ENCODE peak calls at places on chromosomes 4 and X, in five cellular contexts. One of them, this sample, is unnamed.

GRCh38 chr4:169295822-169296221 is 25.1 kb upstream of the SH3RF1 start:
- DNase-seq in activated CD8-positive, alpha-beta memory T cell treated with anti-CD3 and anti-CD28 coated beads for 48 hours: no peak
- DNase-seq in fibroblast of lung: no peak
- DNase-seq in NCI-H2029 treated with DMSO at 0.1 percent for 48 hours: no peak
- DNase-seq in occipital lobe: no peak
- DNase-seq in this sample: peak

GRCh38 chr4:156898373-156899117 is 73.1 kb downstream of the PDGFC start:
- DNase-seq in activated CD8-positive, alpha-beta memory T cell treated with anti-CD3 and anti-CD28 coated beads for 48 hours: no peak
- DNase-seq in fibroblast of lung: peak
- DNase-seq in NCI-H2029 treated with DMSO at 0.1 percent for 48 hours: no peak
- DNase-seq in occipital lobe: no peak
- DNase-seq in this sample: no peak

GRCh38 chr4:184983660-184984356 is 34.5 kb upstream of the HELT start:
- DNase-seq in activated CD8-positive, alpha-beta memory T cell treated with anti-CD3 and anti-CD28 coated beads for 48 hours: no peak
- DNase-seq in fibroblast of lung: peak
- DNase-seq in NCI-H2029 treated with DMSO at 0.1 percent for 48 hours: peak
- DNase-seq in occipital lobe: peak
- DNase-seq in this sample: peak

GRCh38 chr4:16889945-16890344 is 8.5 kb downstream of the LDB2 start:
- DNase-seq in activated CD8-positive, alpha-beta memory T cell treated with anti-CD3 and anti-CD28 coated beads for 48 hours: no peak
- DNase-seq in fibroblast of lung: no peak
- DNase-seq in NCI-H2029 treated with DMSO at 0.1 percent for 48 hours: no peak
- DNase-seq in occipital lobe: no peak
- DNase-seq in this sample: no peak

GRCh38 chr4:16838226-16838875 is 60.1 kb downstream of the LDB2 start:
- DNase-seq in activated CD8-positive, alpha-beta memory T cell treated with anti-CD3 and anti-CD28 coated beads for 48 hours: no peak
- DNase-seq in fibroblast of lung: peak
- DNase-seq in NCI-H2029 treated with DMSO at 0.1 percent for 48 hours: no peak
- DNase-seq in occipital lobe: no peak
- DNase-seq in this sample: no peak

GRCh38 chrX:19592952-19593351 is 77.6 kb upstream of the MAP3K15 start:
- DNase-seq in activated CD8-positive, alpha-beta memory T cell treated with anti-CD3 and anti-CD28 coated beads for 48 hours: no peak
- DNase-seq in fibroblast of lung: no peak
- DNase-seq in NCI-H2029 treated with DMSO at 0.1 percent for 48 hours: no peak
- DNase-seq in occipital lobe: no peak
- DNase-seq in this sample: no peak

GRCh38 chrX:133254666-133255065 is 36.5 kb upstream of the TFDP3 start:
- DNase-seq in activated CD8-positive, alpha-beta memory T cell treated with anti-CD3 and anti-CD28 coated beads for 48 hours: no peak
- DNase-seq in fibroblast of lung: no peak
- DNase-seq in NCI-H2029 treated with DMSO at 0.1 percent for 48 hours: no peak
- DNase-seq in occipital lobe: no peak
- DNase-seq in this sample: no peak

GRCh38 chr4:86976801-86977485 is 42.1 kb downstream of the AFF1 start:
- DNase-seq in activated CD8-positive, alpha-beta memory T cell treated with anti-CD3 and anti-CD28 coated beads for 48 hours: no peak
- DNase-seq in fibroblast of lung: no peak
- DNase-seq in NCI-H2029 treated with DMSO at 0.1 percent for 48 hours: no peak
- DNase-seq in occipital lobe: no peak
- DNase-seq in this sample: no peak

GRCh38 chrX:155747520-155747919 is 133.6 kb upstream of the VAMP7 start:
- DNase-seq in activated CD8-positive, alpha-beta memory T cell treated with anti-CD3 and anti-CD28 coated beads for 48 hours: no peak
- DNase-seq in fibroblast of lung: no peak
- DNase-seq in NCI-H2029 treated with DMSO at 0.1 percent for 48 hours: peak
- DNase-seq in occipital lobe: no peak
- DNase-seq in this sample: no peak

GRCh38 chrX:23742174-23742692 is 843 bp downstream of the ACOT9 start:
- DNase-seq in activated CD8-positive, alpha-beta memory T cell treated with anti-CD3 and anti-CD28 coated beads for 48 hours: no peak
- DNase-seq in fibroblast of lung: peak
- DNase-seq in NCI-H2029 treated with DMSO at 0.1 percent for 48 hours: no peak
- DNase-seq in occipital lobe: no peak
- DNase-seq in this sample: peak

GRCh38 chrX:154596290-154596929 is 11.5 kb downstream of the CTAG1A start:
- DNase-seq in activated CD8-positive, alpha-beta memory T cell treated with anti-CD3 and anti-CD28 coated beads for 48 hours: no peak
- DNase-seq in fibroblast of lung: no peak
- DNase-seq in NCI-H2029 treated with DMSO at 0.1 percent for 48 hours: no peak
- DNase-seq in occipital lobe: no peak
- DNase-seq in this sample: no peak

GRCh38 chr4:173685761-173686260 is 155.8 kb upstream of the HAND2 start:
- DNase-seq in activated CD8-positive, alpha-beta memory T cell treated with anti-CD3 and anti-CD28 coated beads for 48 hours: no peak
- DNase-seq in fibroblast of lung: no peak
- DNase-seq in NCI-H2029 treated with DMSO at 0.1 percent for 48 hours: no peak
- DNase-seq in occipital lobe: no peak
- DNase-seq in this sample: no peak

GRCh38 chr4:79638735-79639134 is 230.7 kb upstream of the GK2 start:
- DNase-seq in activated CD8-positive, alpha-beta memory T cell treated with anti-CD3 and anti-CD28 coated beads for 48 hours: no peak
- DNase-seq in fibroblast of lung: no peak
- DNase-seq in NCI-H2029 treated with DMSO at 0.1 percent for 48 hours: no peak
- DNase-seq in occipital lobe: no peak
- DNase-seq in this sample: no peak

GRCh38 chr4:166078956-166079355 is 205.9 kb downstream of the TLL1 start:
- DNase-seq in activated CD8-positive, alpha-beta memory T cell treated with anti-CD3 and anti-CD28 coated beads for 48 hours: no peak
- DNase-seq in fibroblast of lung: no peak
- DNase-seq in NCI-H2029 treated with DMSO at 0.1 percent for 48 hours: no peak
- DNase-seq in occipital lobe: no peak
- DNase-seq in this sample: no peak

GRCh38 chrX:134206221-134206620 is 30.8 kb upstream of the CCDC160 start:
- DNase-seq in activated CD8-positive, alpha-beta memory T cell treated with anti-CD3 and anti-CD28 coated beads for 48 hours: no peak
- DNase-seq in fibroblast of lung: no peak
- DNase-seq in NCI-H2029 treated with DMSO at 0.1 percent for 48 hours: no peak
- DNase-seq in occipital lobe: no peak
- DNase-seq in this sample: no peak

GRCh38 chr4:128675083-128675482 is 134.4 kb upstream of the JADE1 start:
- DNase-seq in activated CD8-positive, alpha-beta memory T cell treated with anti-CD3 and anti-CD28 coated beads for 48 hours: no peak
- DNase-seq in fibroblast of lung: no peak
- DNase-seq in NCI-H2029 treated with DMSO at 0.1 percent for 48 hours: no peak
- DNase-seq in occipital lobe: no peak
- DNase-seq in this sample: peak

GRCh38 chr4:47213971-47214370 is 182.6 kb downstream of the GABRB1 start:
- DNase-seq in activated CD8-positive, alpha-beta memory T cell treated with anti-CD3 and anti-CD28 coated beads for 48 hours: no peak
- DNase-seq in fibroblast of lung: peak
- DNase-seq in NCI-H2029 treated with DMSO at 0.1 percent for 48 hours: no peak
- DNase-seq in occipital lobe: no peak
- DNase-seq in this sample: no peak

GRCh38 chr4:78002260-78002659 is 54.9 kb upstream of the FRAS1 start:
- DNase-seq in activated CD8-positive, alpha-beta memory T cell treated with anti-CD3 and anti-CD28 coated beads for 48 hours: no peak
- DNase-seq in fibroblast of lung: no peak
- DNase-seq in NCI-H2029 treated with DMSO at 0.1 percent for 48 hours: no peak
- DNase-seq in occipital lobe: no peak
- DNase-seq in this sample: no peak

GRCh38 chr4:3702551-3703221 is 63.5 kb upstream of the ADRA2C start:
- DNase-seq in activated CD8-positive, alpha-beta memory T cell treated with anti-CD3 and anti-CD28 coated beads for 48 hours: no peak
- DNase-seq in fibroblast of lung: no peak
- DNase-seq in NCI-H2029 treated with DMSO at 0.1 percent for 48 hours: no peak
- DNase-seq in occipital lobe: no peak
- DNase-seq in this sample: no peak

GRCh38 chrX:98795636-98796035 is 1614.4 kb downstream of the PCDH19 start:
- DNase-seq in activated CD8-positive, alpha-beta memory T cell treated with anti-CD3 and anti-CD28 coated beads for 48 hours: no peak
- DNase-seq in fibroblast of lung: peak
- DNase-seq in NCI-H2029 treated with DMSO at 0.1 percent for 48 hours: no peak
- DNase-seq in occipital lobe: no peak
- DNase-seq in this sample: no peak

GRCh38 chr4:54986095-54986846 is 139.1 kb downstream of the KDR start:
- DNase-seq in activated CD8-positive, alpha-beta memory T cell treated with anti-CD3 and anti-CD28 coated beads for 48 hours: no peak
- DNase-seq in fibroblast of lung: no peak
- DNase-seq in NCI-H2029 treated with DMSO at 0.1 percent for 48 hours: no peak
- DNase-seq in occipital lobe: no peak
- DNase-seq in this sample: no peak

GRCh38 chrX:39675619-39676018 is 422.1 kb downstream of the BCOR start:
- DNase-seq in activated CD8-positive, alpha-beta memory T cell treated with anti-CD3 and anti-CD28 coated beads for 48 hours: no peak
- DNase-seq in fibroblast of lung: no peak
- DNase-seq in NCI-H2029 treated with DMSO at 0.1 percent for 48 hours: no peak
- DNase-seq in occipital lobe: no peak
- DNase-seq in this sample: no peak

GRCh38 chr4:158008551-158009218 is 164.1 kb downstream of the GASK1B start:
- DNase-seq in activated CD8-positive, alpha-beta memory T cell treated with anti-CD3 and anti-CD28 coated beads for 48 hours: no peak
- DNase-seq in fibroblast of lung: peak
- DNase-seq in NCI-H2029 treated with DMSO at 0.1 percent for 48 hours: no peak
- DNase-seq in occipital lobe: no peak
- DNase-seq in this sample: no peak

This sample was measured in GM13977.